ENCODE peak calls at places on chromosome 13, in eight cellular contexts. W is fibroblast of lung; C is tibial nerve; J is GM12865; A is NCI-H526 treated with DMSO at 0.1 percent for 48 hours; K is activated CD4-positive, alpha-beta T cell treated with anti-CD3 and anti-CD28 coated beads for 48 hours; X is fibroblast of the aortic adventitia; Z is GM19239. V is an unnamed sample.

GRCh38 chr13:33017410-33017929 is 1.2 kb downstream of the KL start:
- DNase-seq in X (peak), C (peak), W (peak), A (no peak), K (peak), J (peak), Z (peak), V (no peak)

GRCh38 chr13:39349391-39349790 is 253.6 kb downstream of the LHFPL6 start:
- DNase-seq in K (no peak), J (no peak), W (peak), X (no peak), A (no peak), C (no peak), Z (no peak), V (no peak)

GRCh38 chr13:20525144-20525600 is 485 bp downstream of the CRYL1 start:
- DNase-seq in W (peak), C (no peak), A (peak), X (peak), K (peak), Z (no peak), J (peak), V (no peak)

GRCh38 chr13:71799320-71799719 is 67.7 kb downstream of the DACH1 start:
- DNase-seq in A (no peak), W (no peak), C (no peak), K (no peak), X (no peak), Z (no peak), J (no peak), V (no peak)

GRCh38 chr13:77898097-77898496 is 20.5 kb downstream of the EDNRB start:
- DNase-seq in A (no peak), K (no peak), C (no peak), W (no peak), Z (no peak), J (peak), X (peak), V (no peak)

GRCh38 chr13:31138515-31138914 is 23.2 kb downstream of the HSPH1 start:
- DNase-seq in K (no peak), J (no peak), A (no peak), W (peak), X (peak), C (no peak), Z (no peak), V (no peak)

GRCh38 chr13:80037505-80037888 is 303.4 kb downstream of the SPRY2 start:
- DNase-seq in K (no peak), X (peak), Z (no peak), J (peak), W (peak), A (no peak), C (no peak), V (no peak)

GRCh38 chr13:47144782-47145181 is 247.9 kb upstream of the HTR2A start:
- DNase-seq in Z (no peak), C (no peak), X (no peak), K (no peak), J (no peak), W (no peak), A (no peak), V (no peak)

GRCh38 chr13:48040059-48040458 is 2.5 kb downstream of the NUDT15 start:
- DNase-seq in J (no peak), X (no peak), Z (no peak), W (no peak), C (no peak), K (no peak), A (no peak), V (no peak)

GRCh38 chr13:113178896-113179167 is 20.4 kb downstream of the PROZ start:
- DNase-seq in J (no peak), W (no peak), X (no peak), C (no peak), K (no peak), A (no peak), Z (no peak), V (no peak)

GRCh38 chr13:41782086-41782485 is 178.8 kb downstream of the VWA8 start:
- DNase-seq in K (no peak), X (no peak), J (no peak), C (no peak), A (no peak), W (no peak), Z (no peak), V (no peak)

GRCh38 chr13:113845055-113845454 is 18.8 kb downstream of the GAS6 start:
- DNase-seq in X (no peak), Z (no peak), A (no peak), W (no peak), C (no peak), J (no peak), K (no peak), V (no peak)

GRCh38 chr13:111115841-111116500 is 861 bp downstream of the ARHGEF7 start:
- DNase-seq in W (peak), A (no peak), C (peak), X (peak), K (no peak), J (no peak), Z (peak), V (no peak)

GRCh38 chr13:110319774-110320509 is 12.9 kb downstream of the COL4A2 start:
- DNase-seq in J (no peak), X (peak), Z (no peak), K (peak), A (no peak), W (peak), C (no peak), V (no peak)

GRCh38 chr13:94267581-94267980 is 211.9 kb downstream of the DCT start:
- DNase-seq in X (no peak), C (no peak), A (no peak), W (no peak), Z (no peak), J (no peak), K (no peak), V (no peak)

GRCh38 chr13:33744589-33745369 is 73.2 kb upstream of the RFC3 start:
- DNase-seq in W (peak), K (no peak), A (peak), C (no peak), Z (no peak), J (peak), X (peak), V (no peak)

GRCh38 chr13:27619711-27620376 is 485 bp downstream of the LNX2 start:
- DNase-seq in C (peak), K (peak), X (peak), W (peak), J (peak), Z (peak), A (peak), V (peak)